ENCODE peak calls at places on chromosomes 3 and 15, in five cellular contexts. One of them, this sample, is unnamed.

GRCh38 chr3:156150434-156151066 is 30.2 kb downstream of the KCNAB1 start:
- DNase-seq in mesenchymal stem cell: peak
- DNase-seq in trophoblast cell: peak
- DNase-seq in H1: peak
- DNase-seq in H9: peak
- DNase-seq in this sample: peak

GRCh38 chr3:80677796-80678195 is 910.0 kb upstream of the ROBO1 start:
- DNase-seq in trophoblast cell: no peak
- DNase-seq in mesenchymal stem cell: peak
- DNase-seq in H9: no peak
- DNase-seq in H1: no peak
- DNase-seq in this sample: no peak

GRCh38 chr3:126424039-126424717 is 29.5 kb downstream of the CFAP100 start:
- DNase-seq in H1: peak
- DNase-seq in mesenchymal stem cell: no peak
- DNase-seq in trophoblast cell: no peak
- DNase-seq in H9: no peak
- DNase-seq in this sample: no peak

GRCh38 chr15:90083954-90084607 is 18.2 kb downstream of the IDH2 start:
- DNase-seq in H9: no peak
- DNase-seq in mesenchymal stem cell: no peak
- DNase-seq in H1: no peak
- DNase-seq in trophoblast cell: no peak
- DNase-seq in this sample: no peak

GRCh38 chr3:179652467-179653105 is at the start of gene USP13:
- DNase-seq in trophoblast cell: peak
- DNase-seq in mesenchymal stem cell: peak
- DNase-seq in H9: peak
- DNase-seq in H1: peak
- DNase-seq in this sample: no peak

GRCh38 chr3:126607214-126607908 is 47.6 kb downstream of the TXNRD3 start:
- DNase-seq in H9: no peak
- DNase-seq in H1: no peak
- DNase-seq in trophoblast cell: no peak
- DNase-seq in mesenchymal stem cell: peak
- DNase-seq in this sample: no peak

GRCh38 chr3:171556133-171556532 is 95.9 kb upstream of the TNIK start:
- DNase-seq in H1: no peak
- DNase-seq in H9: no peak
- DNase-seq in trophoblast cell: no peak
- DNase-seq in mesenchymal stem cell: no peak
- DNase-seq in this sample: no peak

GRCh38 chr3:59600631-59601030 is 550.8 kb upstream of the CFAP20DC start:
- DNase-seq in trophoblast cell: no peak
- DNase-seq in mesenchymal stem cell: no peak
- DNase-seq in H9: no peak
- DNase-seq in H1: no peak
- DNase-seq in this sample: no peak

GRCh38 chr3:7518471-7518870 is 657.6 kb downstream of the GRM7 start:
- DNase-seq in H1: no peak
- DNase-seq in trophoblast cell: no peak
- DNase-seq in mesenchymal stem cell: peak
- DNase-seq in H9: no peak
- DNase-seq in this sample: no peak

GRCh38 chr3:159761826-159762225 is 226.8 kb upstream of the IL12A start:
- DNase-seq in H9: no peak
- DNase-seq in mesenchymal stem cell: no peak
- DNase-seq in H1: no peak
- DNase-seq in trophoblast cell: no peak
- DNase-seq in this sample: no peak

GRCh38 chr15:68797589-68798377 is 22.9 kb downstream of the ANP32A start:
- DNase-seq in mesenchymal stem cell: no peak
- DNase-seq in H1: no peak
- DNase-seq in H9: no peak
- DNase-seq in trophoblast cell: no peak
- DNase-seq in this sample: no peak

GRCh38 chr3:148173836-148174235 is 523.9 kb upstream of the AGTR1 start:
- DNase-seq in trophoblast cell: no peak
- DNase-seq in H1: no peak
- DNase-seq in mesenchymal stem cell: no peak
- DNase-seq in H9: no peak
- DNase-seq in this sample: no peak

GRCh38 chr3:49657208-49657915 is 16.8 kb upstream of the APEH start:
- DNase-seq in trophoblast cell: no peak
- DNase-seq in H9: no peak
- DNase-seq in mesenchymal stem cell: no peak
- DNase-seq in H1: no peak
- DNase-seq in this sample: no peak

GRCh38 chr3:23219117-23219516 is 16.0 kb downstream of the UBE2E2 start:
- DNase-seq in H1: no peak
- DNase-seq in mesenchymal stem cell: no peak
- DNase-seq in H9: no peak
- DNase-seq in trophoblast cell: no peak
- DNase-seq in this sample: no peak

GRCh38 chr3:22176911-22177310 is 425.9 kb upstream of the ZNF385D start:
- DNase-seq in trophoblast cell: no peak
- DNase-seq in H9: no peak
- DNase-seq in mesenchymal stem cell: no peak
- DNase-seq in H1: no peak
- DNase-seq in this sample: no peak

GRCh38 chr15:91263632-91264477 is 163.8 kb downstream of the SV2B start:
- DNase-seq in H9: no peak
- DNase-seq in mesenchymal stem cell: no peak
- DNase-seq in trophoblast cell: no peak
- DNase-seq in H1: no peak
- DNase-seq in this sample: no peak

GRCh38 chr3:173916799-173917198 is 519.3 kb downstream of the NLGN1 start:
- DNase-seq in trophoblast cell: no peak
- DNase-seq in mesenchymal stem cell: no peak
- DNase-seq in H1: no peak
- DNase-seq in H9: no peak
- DNase-seq in this sample: no peak

GRCh38 chr3:197028711-197029510 is 706 bp downstream of the MELTF start:
- DNase-seq in trophoblast cell: no peak
- DNase-seq in mesenchymal stem cell: peak
- DNase-seq in H9: peak
- DNase-seq in H1: peak
- DNase-seq in this sample: no peak

GRCh38 chr15:67138946-67139855 is 73.8 kb downstream of the SMAD3 start:
- DNase-seq in trophoblast cell: no peak
- DNase-seq in H9: no peak
- DNase-seq in H1: no peak
- DNase-seq in mesenchymal stem cell: no peak
- DNase-seq in this sample: no peak

GRCh38 chr15:93036922-93037321 is 52.1 kb downstream of the RGMA start:
- DNase-seq in mesenchymal stem cell: no peak
- DNase-seq in H1: no peak
- DNase-seq in H9: peak
- DNase-seq in trophoblast cell: no peak
- DNase-seq in this sample: no peak

GRCh38 chr3:48088056-48088748 is 72.0 kb upstream of the MAP4 start:
- DNase-seq in mesenchymal stem cell: no peak
- DNase-seq in H1: peak
- DNase-seq in H9: peak
- DNase-seq in trophoblast cell: peak
- DNase-seq in this sample: peak

GRCh38 chr3:160003520-160004128 is 15.0 kb downstream of the IL12A start:
- DNase-seq in trophoblast cell: peak
- DNase-seq in mesenchymal stem cell: peak
- DNase-seq in H1: peak
- DNase-seq in H9: peak
- DNase-seq in this sample: peak

GRCh38 chr3:173938159-173938558 is 540.6 kb downstream of the NLGN1 start:
- DNase-seq in H9: no peak
- DNase-seq in mesenchymal stem cell: peak
- DNase-seq in H1: no peak
- DNase-seq in trophoblast cell: no peak
- DNase-seq in this sample: no peak

GRCh38 chr3:159866201-159866746 is 122.4 kb upstream of the IL12A start:
- DNase-seq in H9: no peak
- DNase-seq in mesenchymal stem cell: no peak
- DNase-seq in H1: no peak
- DNase-seq in trophoblast cell: no peak
- DNase-seq in this sample: no peak

GRCh38 chr3:99843590-99844260 is 26.1 kb downstream of the CMSS1 start:
- DNase-seq in H1: no peak
- DNase-seq in trophoblast cell: no peak
- DNase-seq in mesenchymal stem cell: peak
- DNase-seq in H9: no peak
- DNase-seq in this sample: no peak

GRCh38 chr15:64070965-64071851 is 22.4 kb downstream of the CIAO2A start:
- DNase-seq in mesenchymal stem cell: peak
- DNase-seq in H1: no peak
- DNase-seq in H9: no peak
- DNase-seq in trophoblast cell: peak
- DNase-seq in this sample: no peak

GRCh38 chr3:66609660-66610547 is 109.1 kb upstream of the LRIG1 start:
- DNase-seq in mesenchymal stem cell: no peak
- DNase-seq in H1: peak
- DNase-seq in H9: peak
- DNase-seq in trophoblast cell: no peak
- DNase-seq in this sample: peak

GRCh38 chr15:70480196-70480856 is 283.0 kb downstream of the UACA start:
- DNase-seq in mesenchymal stem cell: no peak
- DNase-seq in H9: no peak
- DNase-seq in H1: no peak
- DNase-seq in trophoblast cell: no peak
- DNase-seq in this sample: no peak

GRCh38 chr15:89149501-89150101 is 61.3 kb downstream of the ABHD2 start:
- DNase-seq in trophoblast cell: no peak
- DNase-seq in H9: no peak
- DNase-seq in H1: no peak
- DNase-seq in mesenchymal stem cell: no peak
- DNase-seq in this sample: no peak

GRCh38 chr3:178768072-178768864 is 232.0 kb downstream of the KCNMB2 start:
- DNase-seq in trophoblast cell: no peak
- DNase-seq in mesenchymal stem cell: no peak
- DNase-seq in H9: no peak
- DNase-seq in H1: no peak
- DNase-seq in this sample: no peak

GRCh38 chr15:68055224-68055705 is 1.1 kb downstream of the PIAS1 start:
- DNase-seq in trophoblast cell: no peak
- DNase-seq in mesenchymal stem cell: peak
- DNase-seq in H1: no peak
- DNase-seq in H9: no peak
- DNase-seq in this sample: no peak

GRCh38 chr15:74664028-74664616 is 31.7 kb downstream of the EDC3 start:
- DNase-seq in mesenchymal stem cell: peak
- DNase-seq in H9: no peak
- DNase-seq in trophoblast cell: no peak
- DNase-seq in H1: no peak
- DNase-seq in this sample: no peak

DNA sequence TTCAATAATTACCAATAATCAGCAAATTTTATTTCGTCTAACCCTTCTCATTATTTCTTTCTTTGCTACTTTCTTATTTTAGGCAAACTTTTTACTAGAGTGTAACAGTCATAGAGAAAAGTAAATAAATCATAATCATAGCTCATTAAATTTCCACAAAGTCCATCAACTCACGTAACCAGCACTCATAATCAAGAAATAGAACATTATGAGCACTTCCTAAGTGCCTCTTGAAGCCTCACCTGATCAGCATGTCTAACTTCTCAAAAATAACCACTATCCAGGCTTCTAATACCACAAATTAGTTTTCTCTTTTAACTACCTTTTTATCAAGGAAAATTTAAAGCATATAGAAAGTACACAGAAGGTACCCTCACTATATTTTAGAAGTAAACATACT is 38.4 kb upstream of the SLC12A8 start:
- DNase-seq in H1: no peak
- DNase-seq in trophoblast cell: no peak
- DNase-seq in mesenchymal stem cell: no peak
- DNase-seq in H9: no peak
- DNase-seq in this sample: no peak
- H2BK12ac ChIP-seq in H1: no peak
- H2BK12ac ChIP-seq in trophoblast cell: no peak
- H2BK12ac ChIP-seq in mesenchymal stem cell: no peak
- H2BK12ac ChIP-seq in H9: no peak
- H2BK12ac ChIP-seq in this sample: no peak

GRCh38 chr3:45595364-45596154 is 1.0 kb downstream of the LIMD1 start:
- DNase-seq in trophoblast cell: no peak
- DNase-seq in mesenchymal stem cell: no peak
- DNase-seq in H9: no peak
- DNase-seq in H1: no peak
- DNase-seq in this sample: no peak
- H2BK12ac ChIP-seq in trophoblast cell: no peak
- H2BK12ac ChIP-seq in mesenchymal stem cell: peak
- H2BK12ac ChIP-seq in H9: no peak
- H2BK12ac ChIP-seq in H1: no peak
- H2BK12ac ChIP-seq in this sample: no peak

GRCh38 chr15:39367591-39367990 is 213.3 kb upstream of the THBS1 start:
- DNase-seq in trophoblast cell: no peak
- DNase-seq in H9: no peak
- DNase-seq in H1: no peak
- DNase-seq in mesenchymal stem cell: no peak
- DNase-seq in this sample: no peak
- H2BK12ac ChIP-seq in trophoblast cell: no peak
- H2BK12ac ChIP-seq in H9: no peak
- H2BK12ac ChIP-seq in H1: no peak
- H2BK12ac ChIP-seq in mesenchymal stem cell: no peak
- H2BK12ac ChIP-seq in this sample: no peak

DNA sequence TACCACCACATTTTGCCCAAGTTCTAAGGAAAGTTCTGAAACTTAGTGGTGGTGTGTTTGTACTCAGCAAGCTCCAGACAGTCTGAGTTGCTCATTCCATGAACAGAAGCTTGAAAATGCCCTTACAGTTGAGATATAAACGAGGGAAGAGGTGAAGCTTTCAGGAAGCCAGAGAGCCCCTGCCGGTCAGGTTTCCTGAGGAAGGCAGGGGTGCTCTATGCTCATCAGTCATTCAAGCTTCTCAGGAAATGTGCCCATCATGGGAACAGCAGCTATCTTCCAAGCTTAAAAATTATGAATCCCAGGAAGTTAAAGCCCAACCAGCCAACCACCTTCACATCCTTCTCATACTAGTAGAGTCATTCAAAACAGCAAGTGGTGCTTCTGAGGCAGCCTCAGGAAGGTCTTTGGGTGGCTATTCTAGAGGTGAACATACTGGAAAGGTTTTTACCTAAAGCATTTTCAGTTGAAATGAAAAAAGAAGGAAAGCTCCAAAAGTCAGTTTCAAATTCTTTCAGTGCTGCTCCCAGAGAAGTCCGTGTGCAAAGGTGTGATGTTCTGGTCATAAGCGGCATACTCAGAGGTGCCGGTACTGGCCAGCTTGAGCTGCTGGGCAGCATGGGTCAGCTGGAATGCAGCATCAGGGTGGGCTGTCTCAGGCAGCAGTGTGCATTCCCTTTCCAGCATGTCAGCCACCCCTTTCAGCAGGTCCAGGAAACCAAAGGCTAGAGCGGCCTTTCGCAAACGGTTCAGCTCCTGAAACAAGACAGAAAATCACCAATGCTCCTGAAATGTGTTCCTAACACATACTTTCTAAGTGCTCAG is 31.8 kb downstream of the INTS14 start:
- DNase-seq in trophoblast cell: no peak
- DNase-seq in mesenchymal stem cell: no peak
- DNase-seq in H9: no peak
- DNase-seq in H1: no peak
- DNase-seq in this sample: no peak
- H2BK12ac ChIP-seq in trophoblast cell: no peak
- H2BK12ac ChIP-seq in mesenchymal stem cell: no peak
- H2BK12ac ChIP-seq in H9: no peak
- H2BK12ac ChIP-seq in H1: no peak
- H2BK12ac ChIP-seq in this sample: no peak

GRCh38 chr15:35282965-35283496 is 197.9 kb upstream of the NANOGP8 start:
- DNase-seq in H1: no peak
- DNase-seq in trophoblast cell: no peak
- DNase-seq in mesenchymal stem cell: no peak
- DNase-seq in H9: no peak
- DNase-seq in this sample: no peak
- H2BK12ac ChIP-seq in H1: no peak
- H2BK12ac ChIP-seq in trophoblast cell: no peak
- H2BK12ac ChIP-seq in mesenchymal stem cell: no peak
- H2BK12ac ChIP-seq in H9: no peak
- H2BK12ac ChIP-seq in this sample: no peak